ENCODE peak calls at places on chromosomes 2 and 18, in seven cellular contexts. Q is mesendoderm, F is H9, O is mesenchymal stem cell, A is neuronal stem cell, X is IMR-90, J is trophoblast cell. G is an unnamed sample.

GRCh38 chr2:230218411-230218810 is 1.4 kb downstream of the SP110 start:
- DNase-seq in Q (no peak), F (no peak), O (no peak), A (no peak), X (no peak), J (peak; percentile 35), G (no peak)

GRCh38 chr2:12718662-12719399 is 2.1 kb downstream of the TRIB2 start:
- DNase-seq in Q (peak; percentile 78), F (peak; percentile 40), O (peak; percentile 46), A (peak; percentile 64), X (no peak), J (no peak), G (peak; percentile 59)

GRCh38 chr2:112493048-112493447 is 11.1 kb downstream of the TTL start:
- DNase-seq in Q (peak; percentile 40), F (no peak), O (peak; percentile 29), A (no peak), X (peak; percentile 9), J (no peak), G (no peak)

GRCh38 chr2:10688921-10689807 is 611 bp downstream of the NOL10 start:
- DNase-seq in Q (no peak), F (no peak), O (no peak), A (peak; percentile 14), X (no peak), J (peak; percentile 29), G (no peak)

GRCh38 chr18:33210575-33211189 is 229.8 kb downstream of the CCDC178 start:
- DNase-seq in Q (peak; percentile 57), F (peak; percentile 31), O (peak; percentile 46), A (no peak), X (peak; percentile 22), J (peak; percentile 45), G (no peak)

GRCh38 chr2:239994086-239994485 is 31.1 kb downstream of the NDUFA10 start:
- DNase-seq in Q (no peak), F (no peak), O (no peak), A (no peak), X (no peak), J (no peak), G (no peak)

GRCh38 chr18:63089041-63089440 is 230.5 kb downstream of the BCL2 start:
- DNase-seq in Q (no peak), F (no peak), O (no peak), A (no peak), X (no peak), J (no peak), G (no peak)

GRCh38 chr2:190267302-190267701 is 52.3 kb downstream of the HIBCH start:
- DNase-seq in Q (no peak), F (no peak), O (peak; percentile 70), A (no peak), X (peak; percentile 92), J (peak; percentile 73), G (no peak)

GRCh38 chr2:7609556-7610323 is 692.5 kb downstream of the RNF144A start:
- DNase-seq in Q (no peak), F (no peak), O (no peak), A (no peak), X (no peak), J (no peak), G (no peak)

GRCh38 chr2:168192839-168193616 is 54.4 kb downstream of the STK39 start:
- DNase-seq in Q (no peak), F (no peak), O (no peak), A (no peak), X (no peak), J (no peak), G (no peak)

GRCh38 chr2:86078801-86079545 is 26.7 kb downstream of the POLR1A start:
- DNase-seq in Q (peak; percentile 24), F (no peak), O (peak; percentile 75), A (no peak), X (peak; percentile 47), J (peak; percentile 42), G (no peak)

GRCh38 chr2:45652090-45653050 is 895 bp downstream of the PRKCE start:
- DNase-seq in Q (peak; percentile 35), F (peak; percentile 44), O (peak; percentile 54), A (no peak), X (peak; percentile 57), J (peak; percentile 46), G (no peak)

GRCh38 chr2:18957909-18958308 is 368.5 kb upstream of the NT5C1B start:
- DNase-seq in Q (no peak), F (no peak), O (no peak), A (no peak), X (peak; percentile 72), J (no peak), G (no peak)

GRCh38 chr2:107584577-107584976 is 242.1 kb upstream of the RGPD4 start:
- DNase-seq in Q (no peak), F (no peak), O (peak; percentile 26), A (no peak), X (peak; percentile 51), J (no peak), G (no peak)

GRCh38 chr18:7272268-7273049 is 41.6 kb downstream of the LRRC30 start:
- DNase-seq in Q (peak; percentile 77), F (peak; percentile 67), O (peak; percentile 63), A (peak; percentile 63), X (peak; percentile 61), J (peak; percentile 89), G (peak; percentile 62)

GRCh38 chr2:112033600-112033999 is 21.5 kb upstream of the TMEM87B start:
- DNase-seq in Q (no peak), F (no peak), O (peak; percentile 73), A (no peak), X (peak; percentile 27), J (peak; percentile 23), G (no peak)

GRCh38 chr2:95121150-95121494 is 486 bp downstream of the MRPS5 start:
- DNase-seq in Q (no peak), F (no peak), O (peak; percentile 64), A (no peak), X (peak; percentile 17), J (peak; percentile 32), G (no peak)

GRCh38 chr18:79506191-79507075 is 110.7 kb downstream of the NFATC1 start:
- DNase-seq in Q (peak; percentile 89), F (no peak), O (no peak), A (no peak), X (no peak), J (no peak), G (no peak)

GRCh38 chr2:224039080-224039769 is at the start of gene SERPINE2:
- DNase-seq in Q (peak; percentile 94), F (peak; percentile 82), O (peak; percentile 76), A (peak; percentile 72), X (peak; percentile 37), J (peak; percentile 73), G (no peak)

GRCh38 chr2:10378189-10378588 is 69.9 kb downstream of the ODC1 start:
- DNase-seq in Q (no peak), F (no peak), O (no peak), A (no peak), X (no peak), J (no peak), G (no peak)

GRCh38 chr2:170816499-170817246 is at the start of gene GAD1:
- DNase-seq in Q (peak; percentile 70), F (peak; percentile 68), O (peak; percentile 48), A (peak; percentile 33), X (peak; percentile 46), J (peak; percentile 85), G (no peak)

GRCh38 chr18:32629292-32629691 is 143.5 kb downstream of the KLHL14 start:
- DNase-seq in Q (peak; percentile 5), F (no peak), O (no peak), A (no peak), X (no peak), J (no peak), G (no peak)

GRCh38 chr2:113182471-113183260 is 8.9 kb downstream of the PSD4 start:
- DNase-seq in Q (no peak), F (no peak), O (no peak), A (no peak), X (no peak), J (no peak), G (no peak)

GRCh38 chr2:204576580-204576979 is 31.3 kb downstream of the PARD3B start:
- DNase-seq in Q (no peak), F (no peak), O (no peak), A (no peak), X (peak; percentile 56), J (no peak), G (no peak)

GRCh38 chr2:180925700-180926099 is 54.7 kb upstream of the UBE2E3 start:
- DNase-seq in Q (no peak), F (no peak), O (no peak), A (no peak), X (no peak), J (no peak), G (no peak)

GRCh38 chr18:40159141-40160017 is 1795.7 kb upstream of the PIK3C3 start:
- DNase-seq in Q (peak; percentile 52), F (no peak), O (peak; percentile 48), A (peak; percentile 26), X (peak; percentile 40), J (peak; percentile 56), G (no peak)

GRCh38 chr2:30230479-30230854 is 867 bp upstream of the LBH start:
- DNase-seq in Q (no peak), F (peak; percentile 43), O (peak; percentile 46), A (no peak), X (peak; percentile 64), J (no peak), G (no peak)

DNA sequence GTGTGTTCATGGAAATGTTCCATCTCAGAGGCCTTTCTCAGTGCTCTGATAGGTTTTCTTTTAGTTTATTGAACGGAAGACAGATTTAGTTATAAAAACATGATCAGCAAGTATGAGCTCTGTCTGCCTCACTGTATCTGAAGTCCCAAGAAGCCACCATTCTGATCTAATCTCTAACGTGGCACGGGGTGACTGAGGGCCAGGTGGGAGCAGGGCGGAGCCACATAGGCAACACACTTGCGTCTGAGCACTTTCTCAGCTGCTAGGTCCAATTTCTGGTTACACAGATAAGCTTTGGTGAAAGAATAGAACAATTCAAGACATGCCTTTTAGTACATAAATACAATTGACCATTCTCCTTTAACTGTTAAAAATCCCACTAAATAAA is 60.4 kb downstream of the SNTG2 start:
- DNase-seq in Q (no peak), F (no peak), O (no peak), A (no peak), X (no peak), J (no peak), G (no peak)
- H4K8ac ChIP-seq in Q (no peak overlapping the region), F (no peak overlapping the region), O (no peak overlapping the region), A (no peak overlapping the region), X (no peak overlapping the region), J (no peak overlapping the region), G (no peak overlapping the region)

GRCh38 chr2:200306969-200307811 is 697 bp downstream of the SPATS2L start:
- DNase-seq in Q (no peak), F (peak; percentile 39), O (peak; percentile 43), A (peak; percentile 50), X (no peak), J (peak; percentile 63), G (no peak)
- H3K27me3 ChIP-seq in Q (no peaks in the 10 kb centered on the region), F (no peaks in the 10 kb centered on the region), O (no peaks in the 10 kb centered on the region), A (peaks cover 6% of the 10 kb centered on the region), X (no peaks in the 10 kb centered on the region), J (no peaks in the 10 kb centered on the region), G (no peaks in the 10 kb centered on the region)

DNA sequence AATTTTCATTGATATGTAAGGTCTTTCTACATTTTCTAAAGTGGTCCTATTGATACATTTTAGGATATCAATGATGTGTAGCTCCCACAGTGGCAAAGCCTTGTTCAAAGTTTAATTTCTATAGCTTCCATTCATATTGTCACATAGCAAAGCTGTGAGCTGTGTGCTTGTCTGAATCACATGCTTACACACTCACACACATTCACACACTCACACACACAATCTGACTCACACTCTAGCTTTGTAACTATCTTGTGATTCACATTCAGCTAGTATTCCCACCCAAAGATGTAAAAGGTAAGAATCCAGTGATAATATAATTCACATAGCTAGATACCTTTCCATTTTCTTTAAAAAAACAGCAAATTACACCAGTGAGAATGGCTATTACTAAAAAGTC is 58.7 kb downstream of the MAPRE2 start:
- DNase-seq in Q (no peak), F (no peak), O (no peak), A (no peak), X (peak; percentile 70), J (no peak), G (no peak)
- H4K8ac ChIP-seq in Q (no peak overlapping the region), F (no peak overlapping the region), O (no peak overlapping the region), A (no peak overlapping the region), X (no peak overlapping the region), J (no peak overlapping the region), G (no peak overlapping the region)

GRCh38 chr2:220779918-220780317 is 792.2 kb downstream of the EPHA4 start:
- DNase-seq in Q (no peak), F (no peak), O (peak; percentile 62), A (no peak), X (peak; percentile 92), J (no peak), G (no peak)
- H3K27me3 ChIP-seq in Q (no peaks in the 10 kb centered on the region), F (no peaks in the 10 kb centered on the region), O (no peaks in the 10 kb centered on the region), A (no peaks in the 10 kb centered on the region), X (no peaks in the 10 kb centered on the region), J (no peaks in the 10 kb centered on the region), G (peaks cover 2% of the 10 kb centered on the region)

G was measured in H1.